ENCODE peak calls at places on chromosome 16, in four cellular contexts. Y is H1, Q is K562, G is HCT116. H is an unnamed sample.

GRCh38 chr16:14522617-14523135 is 107.4 kb downstream of the PARN start:
- DNase-seq in Y (no peak), Q (no peak), G (no peak), H (no peak)

GRCh38 chr16:56929639-56930038 is 2.3 kb upstream of the HERPUD1 start:
- DNase-seq in Y (no peak), Q (no peak), G (no peak), H (no peak)

GRCh38 chr16:27482397-27483082 is 67.2 kb downstream of the GTF3C1 start:
- DNase-seq in Y (no peak), Q (no peak), G (no peak), H (no peak)

GRCh38 chr16:11742041-11742535 is 569 bp downstream of the TXNDC11 start:
- DNase-seq in Y (no peak), Q (peak), G (no peak), H (no peak)

GRCh38 chr16:4094138-4094773 is 22.0 kb downstream of the ADCY9 start:
- DNase-seq in Y (no peak), Q (no peak), G (no peak), H (no peak)

GRCh38 chr16:54006693-54007092 is 279.9 kb downstream of the IRX3 start:
- DNase-seq in Y (no peak), Q (no peak), G (no peak), H (no peak)

GRCh38 chr16:68365167-68365817 is 54.5 kb downstream of the PRMT7 start:
- DNase-seq in Y (no peak), Q (no peak), G (no peak), H (no peak)

GRCh38 chr16:83878838-83879237 is 20.1 kb upstream of the MLYCD start:
- DNase-seq in Y (no peak), Q (no peak), G (peak), H (no peak)

GRCh38 chr16:28063611-28064061 is at the start of gene GSG1L:
- DNase-seq in Y (no peak), Q (no peak), G (no peak), H (no peak)

GRCh38 chr16:2250652-2251280 is 621 bp downstream of the ECI1 start:
- DNase-seq in Y (no peak), Q (no peak), G (no peak), H (no peak)

GRCh38 chr16:7182510-7183109 is 150.0 kb upstream of the RBFOX1 start:
- DNase-seq in Y (no peak), Q (peak), G (no peak), H (no peak)

GRCh38 chr16:13852827-13853226 is 67.1 kb upstream of the ERCC4 start:
- DNase-seq in Y (no peak), Q (no peak), G (no peak), H (no peak)

GRCh38 chr16:89442990-89443726 is 47.2 kb downstream of the ANKRD11 start:
- DNase-seq in Y (no peak), Q (no peak), G (peak), H (no peak)

GRCh38 chr16:85641776-85642176 is 28.7 kb downstream of the GSE1 start:
- DNase-seq in Y (no peak), Q (no peak), G (no peak), H (no peak)

GRCh38 chr16:72985148-72985882 is 62.6 kb downstream of the ZFHX3 start:
- DNase-seq in Y (no peak), Q (no peak), G (no peak), H (no peak)

GRCh38 chr16:65601781-65602180 is 479.9 kb upstream of the CDH11 start:
- DNase-seq in Y (no peak), Q (no peak), G (no peak), H (no peak)

GRCh38 chr16:64981568-64982281 is 140.1 kb downstream of the CDH11 start:
- DNase-seq in Y (no peak), Q (no peak), G (no peak), H (no peak)

GRCh38 chr16:37511-37910 is 15.9 kb downstream of the POLR3K start:
- DNase-seq in Y (no peak), Q (no peak), G (no peak), H (no peak)

GRCh38 chr16:9597967-9598730 is 506.7 kb downstream of the HAPSTR1 start:
- DNase-seq in Y (no peak), Q (peak), G (no peak), H (no peak)

GRCh38 chr16:56870271-56870888 is 5.4 kb downstream of the SLC12A3 start:
- DNase-seq in Y (no peak), Q (no peak), G (no peak), H (no peak)

GRCh38 chr16:66250686-66251405 is 115.6 kb upstream of the CDH5 start:
- DNase-seq in Y (no peak), Q (no peak), G (no peak), H (no peak)

GRCh38 chr16:6835941-6836340 is 496.7 kb upstream of the RBFOX1 start:
- DNase-seq in Y (no peak), Q (no peak), G (no peak), H (no peak)

GRCh38 chr16:12375341-12375740 is 398.8 kb downstream of the SNX29 start:
- DNase-seq in Y (no peak), Q (no peak), G (no peak), H (no peak)

GRCh38 chr16:27327586-27327915 is 13.8 kb downstream of the IL4R start:
- DNase-seq in Y (no peak), Q (no peak), G (no peak), H (no peak)

GRCh38 chr16:85138073-85138824 is 26.0 kb upstream of the CIBAR2 start:
- DNase-seq in Y (no peak), Q (no peak), G (no peak), H (no peak)

GRCh38 chr16:83420206-83420760 is 387.5 kb upstream of the HSBP1 start:
- DNase-seq in Y (no peak), Q (peak), G (no peak), H (no peak)

GRCh38 chr16:14302031-14302398 is 230.9 kb downstream of the MRTFB start:
- DNase-seq in Y (no peak), Q (peak), G (no peak), H (no peak)

GRCh38 chr16:13021996-13022395 is 120.6 kb downstream of the SHISA9 start:
- DNase-seq in Y (no peak), Q (no peak), G (no peak), H (no peak)

GRCh38 chr16:80174416-80174815 is 366.4 kb upstream of the DYNLRB2 start:
- DNase-seq in Y (no peak), Q (no peak), G (no peak), H (no peak)

GRCh38 chr16:53881371-53881770 is 177.4 kb downstream of the FTO start:
- DNase-seq in Y (no peak), Q (no peak), G (peak), H (no peak)

GRCh38 chr16:79093554-79093967 is 507.0 kb downstream of the MAF start:
- DNase-seq in Y (no peak), Q (no peak), G (no peak), H (no peak)
- TF ChIP-seq EGR1 in Y (no peak), Q (no peak), G (no peak), H (no peak)

GRCh38 chr16:29925173-29925804 is 737 bp downstream of the KCTD13 start:
- DNase-seq in Y (no peak), Q (no peak), G (no peak), H (no peak)

GRCh38 chr16:29927523-29927905 is 1.5 kb upstream of the KCTD13 start:
- DNase-seq in Y (no peak), Q (no peak), G (no peak), H (no peak)

GRCh38 chr16:29922986-29923501 is 3.0 kb downstream of the KCTD13 start:
- DNase-seq in Y (no peak), Q (no peak), G (no peak), H (no peak)

GRCh38 chr16:29925805-29926674 is at the start of gene KCTD13:
- DNase-seq in Y (peak), Q (peak), G (peak), H (peak)

DNA sequence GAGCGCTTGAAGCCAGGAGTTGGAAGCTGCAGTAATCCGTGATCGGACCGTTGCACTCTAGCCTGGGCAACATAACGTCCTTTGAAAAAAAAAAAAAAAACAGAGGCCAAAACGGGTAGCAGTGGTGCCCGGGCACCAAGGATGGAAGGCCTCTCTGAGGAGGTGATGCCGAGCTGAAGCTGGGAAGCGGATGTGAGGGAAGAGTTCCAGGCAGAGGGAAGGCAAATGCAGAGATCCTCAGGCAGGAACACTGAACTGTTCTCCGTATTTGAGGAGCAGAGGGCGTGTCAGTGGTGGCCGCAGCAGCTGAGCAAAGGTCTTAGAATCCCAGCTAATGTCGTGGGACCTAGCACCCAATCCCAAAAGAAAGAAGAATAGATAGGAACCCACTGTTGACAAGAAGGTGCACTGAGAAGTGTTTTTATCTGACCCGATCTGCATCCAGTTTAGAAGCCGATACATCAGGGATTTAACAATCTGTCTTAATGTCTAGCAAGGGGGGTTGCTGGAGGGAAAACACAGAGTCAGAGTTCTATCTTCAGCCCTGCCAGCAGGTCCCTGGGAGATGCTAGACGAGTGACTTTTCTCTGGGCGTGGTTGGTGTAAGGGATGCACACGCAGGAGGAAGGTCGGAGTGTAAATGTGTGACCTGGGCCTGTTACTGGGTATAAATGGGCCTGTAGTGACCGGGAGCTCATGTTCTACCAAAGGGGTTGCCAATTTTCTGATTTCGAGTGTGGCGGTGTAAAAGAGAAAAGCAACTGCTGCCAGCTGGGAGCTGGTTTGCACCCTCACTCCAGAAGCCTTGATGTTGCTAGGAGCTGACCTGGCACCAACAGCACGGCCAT is 873 bp upstream of the KCTD13 start:
- DNase-seq in Y (no peak), Q (peak), G (no peak), H (no peak)
- TF ChIP-seq EGR1 in Y (no peak), Q (no peak), G (no peak), H (no peak)

GRCh38 chr16:51150894-51151320 is at the start of gene SALL1:
- DNase-seq in Y (no peak), Q (no peak), G (no peak), H (no peak)
- TF ChIP-seq EGR1 in Y (no peak), Q (no peak), G (no peak), H (no peak)

DNA sequence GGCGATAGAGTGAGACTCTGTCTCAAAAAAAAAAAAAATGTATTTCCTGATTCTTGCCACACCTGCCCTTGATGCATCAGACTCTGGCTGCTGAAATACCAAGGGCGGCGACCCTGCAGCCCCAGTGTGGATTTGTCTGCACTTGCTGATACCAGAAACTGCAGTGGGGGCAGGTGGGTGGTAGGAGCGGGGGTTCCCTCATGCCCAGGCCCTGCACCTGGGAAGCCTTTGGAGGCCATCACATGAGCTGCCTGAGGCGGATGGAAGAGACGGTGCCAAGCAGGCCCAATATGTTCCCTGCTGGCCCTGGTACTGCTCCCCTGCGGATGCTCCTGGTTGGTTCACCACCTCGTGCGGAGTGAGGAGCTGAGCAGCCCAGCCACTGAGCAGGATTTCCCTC is 50.6 kb downstream of the MARF1 start:
- DNase-seq in Y (no peak), Q (no peak), G (no peak), H (no peak)
- TF ChIP-seq EGR1 in Y (no peak), Q (no peak), G (no peak), H (no peak)

GRCh38 chr16:35181422-35182030 is 1722.1 kb downstream of the TP53TG3F start:
- DNase-seq in Y (no peak), Q (no peak), G (no peak), H (no peak)
- TF ChIP-seq EGR1 in Y (no peak), Q (no peak), G (no peak), H (no peak)